ENCODE peak calls at places on chromosomes 13 and 19, in seven cellular contexts. F is NCI-H1694, J is neural crest cell, K is ACHN, C is GM03348, P is T-helper 1 cell, H is lower lobe of right lung. E is an unnamed sample.

GRCh38 chr19:10134040-10134439 is 14.3 kb upstream of the EIF3G start:
- DNase-seq in F (no peak), J (no peak), K (no peak), C (no peak), P (no peak), H (no peak), E (no peak)

GRCh38 chr19:54418030-54418929 is 3.0 kb downstream of the TTYH1 start:
- DNase-seq in F (no peak), J (no peak), K (no peak), C (peak), P (no peak), H (no peak), E (no peak)

GRCh38 chr19:15702590-15702930 is 25.3 kb upstream of the OR10H2 start:
- DNase-seq in F (peak), J (no peak), K (no peak), C (no peak), P (no peak), H (peak), E (peak)

GRCh38 chr19:36054733-36055686 is at the start of gene WDR62:
- DNase-seq in F (peak), J (peak), K (peak), C (peak), P (peak), H (peak), E (peak)

GRCh38 chr19:11338569-11339253 is 746 bp downstream of the RAB3D start:
- DNase-seq in F (no peak), J (no peak), K (no peak), C (peak), P (no peak), H (peak), E (no peak)

GRCh38 chr13:23610187-23610576 is 40.0 kb downstream of the TNFRSF19 start:
- DNase-seq in F (no peak), J (no peak), K (no peak), C (peak), P (no peak), H (no peak), E (no peak)

GRCh38 chr19:46426506-46427162 is 2.1 kb downstream of the PNMA8C start:
- DNase-seq in F (peak), J (peak), K (peak), C (peak), P (no peak), H (peak), E (peak)

GRCh38 chr13:44306401-44307192 is 67.0 kb upstream of the SERP2 start:
- DNase-seq in F (no peak), J (peak), K (peak), C (peak), P (no peak), H (no peak), E (peak)

GRCh38 chr13:29515372-29515771 is 80.1 kb downstream of the SLC7A1 start:
- DNase-seq in F (no peak), J (no peak), K (no peak), C (no peak), P (no peak), H (no peak), E (no peak)

GRCh38 chr13:28012896-28013295 is 24.4 kb upstream of the URAD start:
- DNase-seq in F (no peak), J (no peak), K (no peak), C (no peak), P (no peak), H (no peak), E (no peak)

GRCh38 chr13:114004416-114005205 is 30.7 kb upstream of the C13orf46 start:
- DNase-seq in F (no peak), J (no peak), K (no peak), C (no peak), P (peak), H (peak), E (no peak)

GRCh38 chr13:29861694-29862110 is 11.3 kb upstream of the UBL3 start:
- DNase-seq in F (no peak), J (no peak), K (no peak), C (peak), P (no peak), H (no peak), E (no peak)

GRCh38 chr13:72645521-72645920 is 81.9 kb downstream of the MZT1 start:
- DNase-seq in F (no peak), J (no peak), K (no peak), C (no peak), P (no peak), H (no peak), E (no peak)

GRCh38 chr19:35895911-35896642 is 4.3 kb downstream of the NFKBID start:
- DNase-seq in F (no peak), J (no peak), K (no peak), C (no peak), P (no peak), H (no peak), E (no peak)

GRCh38 chr19:7986321-7987083 is 18.9 kb downstream of the ELAVL1 start:
- DNase-seq in F (no peak), J (no peak), K (peak), C (peak), P (no peak), H (peak), E (peak)

GRCh38 chr13:72295173-72295572 is 428.2 kb upstream of the DACH1 start:
- DNase-seq in F (no peak), J (no peak), K (no peak), C (no peak), P (no peak), H (no peak), E (peak)

GRCh38 chr19:13790354-13790753 is 4.9 kb upstream of the ZSWIM4 start:
- DNase-seq in F (no peak), J (no peak), K (no peak), C (no peak), P (no peak), H (no peak), E (no peak)

GRCh38 chr19:4057913-4058695 is 8.6 kb downstream of the ZBTB7A start:
- DNase-seq in F (no peak), J (no peak), K (peak), C (peak), P (no peak), H (peak), E (peak)

GRCh38 chr19:54201980-54202379 is 1.3 kb downstream of the RPS9 start:
- DNase-seq in F (no peak), J (no peak), K (no peak), C (no peak), P (no peak), H (no peak), E (no peak)

GRCh38 chr13:76421011-76421410 is 465.2 kb downstream of the KCTD12 start:
- DNase-seq in F (no peak), J (no peak), K (no peak), C (no peak), P (no peak), H (peak), E (no peak)

GRCh38 chr13:106357198-106357597 is 178.3 kb downstream of the EFNB2 start:
- DNase-seq in F (no peak), J (no peak), K (no peak), C (no peak), P (no peak), H (no peak), E (no peak)

GRCh38 chr13:37540228-37540627 is 58.3 kb downstream of the POSTN start:
- DNase-seq in F (no peak), J (no peak), K (no peak), C (peak), P (no peak), H (no peak), E (peak)

GRCh38 chr19:33134571-33135041 is 2.7 kb downstream of the WDR88 start:
- DNase-seq in F (no peak), J (no peak), K (no peak), C (no peak), P (peak), H (no peak), E (no peak)

GRCh38 chr19:58021541-58022282 is 12.1 kb upstream of the ZSCAN1 start:
- DNase-seq in F (peak), J (peak), K (peak), C (peak), P (no peak), H (no peak), E (peak)

GRCh38 chr13:48891586-48891985 is 84.1 kb upstream of the FNDC3A start:
- DNase-seq in F (no peak), J (no peak), K (no peak), C (no peak), P (no peak), H (no peak), E (no peak)

GRCh38 chr13:51501096-51501495 is 48.3 kb upstream of the INTS6 start:
- DNase-seq in F (no peak), J (no peak), K (no peak), C (no peak), P (no peak), H (no peak), E (peak)

GRCh38 chr13:29594310-29594709 is 1.2 kb downstream of the SLC7A1 start:
- DNase-seq in F (no peak), J (peak), K (peak), C (peak), P (no peak), H (no peak), E (peak)

GRCh38 chr19:4208385-4209094 is 20.8 kb upstream of the EBI3 start:
- DNase-seq in F (no peak), J (no peak), K (peak), C (peak), P (no peak), H (no peak), E (no peak)

GRCh38 chr13:110312669-110313031 is 5.6 kb downstream of the COL4A2 start:
- DNase-seq in F (no peak), J (no peak), K (no peak), C (peak), P (no peak), H (no peak), E (no peak)

GRCh38 chr19:2325261-2326046 is 2.9 kb downstream of the LSM7 start:
- DNase-seq in F (no peak), J (no peak), K (no peak), C (no peak), P (no peak), H (no peak), E (no peak)

GRCh38 chr19:47330466-47330869 is 1.5 kb upstream of the C5AR2 start:
- DNase-seq in F (no peak), J (no peak), K (no peak), C (no peak), P (no peak), H (no peak), E (peak)

GRCh38 chr13:44484562-44485164 is 91.5 kb downstream of the TSC22D1 start:
- DNase-seq in F (no peak), J (no peak), K (no peak), C (no peak), P (no peak), H (no peak), E (no peak)

GRCh38 chr13:77536358-77536757 is 852 bp downstream of the SCEL start:
- DNase-seq in F (no peak), J (no peak), K (no peak), C (no peak), P (no peak), H (no peak), E (no peak)

GRCh38 chr13:21871302-21871862 is 200.5 kb downstream of the FGF9 start:
- DNase-seq in F (no peak), J (no peak), K (no peak), C (no peak), P (no peak), H (no peak), E (no peak)

GRCh38 chr19:46984077-46985010 is 35.3 kb upstream of the NPAS1 start:
- DNase-seq in F (peak), J (no peak), K (peak), C (no peak), P (no peak), H (no peak), E (peak)

GRCh38 chr13:61094865-61095264 is 320.8 kb downstream of the PCDH20 start:
- DNase-seq in F (no peak), J (no peak), K (no peak), C (no peak), P (no peak), H (no peak), E (no peak)